ENCODE peak calls at places on chromosomes 13 and 19, in ten cellular contexts. E is breast epithelium, A is adrenal gland, G is body of pancreas, H is sigmoid colon, C is heart left ventricle, V is K562, N is transverse colon, S is HepG2, L is gastrocnemius medialis. T is an unnamed sample.

GRCh38 chr13:44936246-44936645 is 53.0 kb downstream of the NUFIP1 start:
- DNase-seq in H (no peak), E (no peak), S (no peak), N (no peak), C (no peak), V (no peak), G (no peak), A (no peak), L (no peak), T (no peak)

GRCh38 chr19:41175825-41176734 is 16.9 kb upstream of the CYP2S1 start:
- DNase-seq in S (peak; percentile 96), G (peak; percentile 80), N (peak; percentile 57), C (peak; percentile 39), A (peak; percentile 85), H (no peak), L (peak; percentile 38), V (no peak), E (no peak), T (no peak)

GRCh38 chr13:72839831-72840426 is 58.0 kb downstream of the PIBF1 start:
- DNase-seq in L (no peak), E (peak; percentile 55), S (peak; percentile 56), H (no peak), G (peak; percentile 61), C (no peak), A (peak; percentile 24), N (peak; percentile 79), V (peak; percentile 32), T (no peak)

GRCh38 chr13:40388617-40389016 is 277.8 kb downstream of the FOXO1 start:
- DNase-seq in N (peak; percentile 64), V (no peak), E (no peak), C (no peak), A (no peak), H (peak; percentile 62), G (peak; percentile 44), L (peak; percentile 48), S (no peak), T (no peak)

GRCh38 chr13:56332671-56333070 is 808.0 kb upstream of the PRR20A start:
- DNase-seq in L (no peak), S (no peak), C (no peak), E (no peak), N (no peak), A (no peak), H (no peak), V (no peak), G (no peak), T (no peak)

GRCh38 chr19:33778089-33778791 is 18.4 kb upstream of the KCTD15 start:
- DNase-seq in N (peak; percentile 85), A (peak; percentile 77), L (peak; percentile 46), H (peak; percentile 88), V (peak; percentile 92), C (peak; percentile 84), E (peak; percentile 84), G (peak; percentile 75), S (peak; percentile 54), T (peak; percentile 67)

GRCh38 chr19:17023805-17024204 is 2.8 kb downstream of the CPAMD8 start:
- DNase-seq in E (no peak), H (no peak), S (no peak), L (no peak), G (no peak), C (no peak), A (no peak), N (no peak), V (no peak), T (no peak)

GRCh38 chr13:107258599-107259187 is 690.8 kb upstream of the ARGLU1 start:
- DNase-seq in C (no peak), S (no peak), G (no peak), H (no peak), L (no peak), N (no peak), V (no peak), A (no peak), E (no peak), T (no peak)

GRCh38 chr19:36483653-36484052 is 5.7 kb downstream of the ZNF566 start:
- DNase-seq in H (no peak), E (no peak), N (no peak), C (no peak), A (no peak), S (no peak), L (no peak), V (no peak), G (no peak), T (no peak)

GRCh38 chr19:36489920-36490415 is 607 bp upstream of the ZNF566 start:
- DNase-seq in L (no peak), V (peak; percentile 90), E (no peak), A (peak; percentile 87), C (peak; percentile 86), N (peak; percentile 83), S (peak; percentile 94), H (no peak), G (peak; percentile 84), T (peak; percentile 86)

GRCh38 chr19:36488816-36489138 is 584 bp downstream of the ZNF566 start:
- DNase-seq in H (no peak), C (peak; percentile 17), V (peak; percentile 56), G (peak; percentile 30), A (no peak), N (no peak), S (peak; percentile 39), L (no peak), E (no peak), T (no peak)

GRCh38 chr19:36488118-36488815 is 1.1 kb downstream of the ZNF566 start:
- DNase-seq in L (no peak), G (no peak), S (no peak), V (no peak), C (no peak), A (no peak), H (no peak), E (no peak), N (no peak), T (no peak)

DNA sequence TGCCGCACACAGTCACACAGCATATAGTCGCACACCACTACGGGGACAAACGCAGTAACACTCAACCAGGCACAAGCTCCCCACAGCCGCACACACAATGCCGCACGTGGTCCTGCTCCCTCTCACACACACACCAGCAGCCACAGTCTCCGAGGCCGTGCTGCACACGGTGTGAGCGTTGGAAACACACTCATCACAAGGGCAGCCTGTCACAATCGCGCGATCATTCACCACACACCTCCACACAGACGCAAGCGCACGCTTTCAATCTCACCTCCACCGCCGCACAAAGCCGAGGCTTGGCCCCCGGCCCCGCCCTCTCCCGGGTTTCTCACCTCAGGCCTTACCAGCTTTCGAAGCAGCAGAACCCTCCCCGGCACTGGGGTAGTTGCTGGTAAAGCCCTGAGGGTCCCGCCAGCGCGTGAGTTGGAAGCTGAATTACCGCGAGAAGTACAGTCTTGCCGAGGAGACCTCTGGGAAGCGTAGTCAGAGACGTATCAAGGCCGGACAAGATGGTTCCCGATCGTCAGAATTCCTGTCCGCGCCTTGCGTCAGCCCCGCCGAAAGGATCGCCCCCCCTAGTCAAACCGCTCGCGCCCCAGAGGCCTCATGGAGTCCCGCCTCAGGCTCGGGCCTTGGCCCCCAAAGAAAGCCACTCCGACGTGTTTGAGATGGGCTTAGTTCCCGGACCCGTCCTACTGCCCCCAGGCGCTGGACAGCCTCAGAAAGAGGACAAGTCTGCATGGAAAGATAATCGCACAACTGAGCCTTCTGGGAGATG is at the start of gene ZNF566:
- DNase-seq in H (peak; percentile 94), A (peak; percentile 94), S (peak; percentile 96), L (peak; percentile 89), G (peak; percentile 95), N (peak; percentile 92), E (peak; percentile 90), V (peak; percentile 93), C (peak; percentile 91), T (peak; percentile 87)
- TF ChIP-seq POLR2A in H (no peak), A (peak; percentile 19), S (peak; percentile 66), L (peak; percentile 28), G (peak; percentile 74), N (peak; percentile 57), E (peak; percentile 17), V (peak; percentile 90), C (peak; percentile 49), T (peak; percentile 22)

GRCh38 chr19:1221141-1221903 is 15.7 kb downstream of the STK11 start:
- DNase-seq in H (peak; percentile 83), V (no peak), E (no peak), N (no peak), G (peak; percentile 78), L (peak; percentile 87), A (peak; percentile 93), S (peak; percentile 38), C (peak; percentile 75), T (peak; percentile 48)
- H3K4me1 ChIP-seq in H (peaks cover 48% of the 10 kb centered on the region), V (peaks cover 13% of the 10 kb centered on the region), E (no peaks in the 10 kb centered on the region), N (peaks cover 20% of the 10 kb centered on the region), G (peaks cover 25% of the 10 kb centered on the region), L (peaks cover 58% of the 10 kb centered on the region), A (peaks cover 9% of the 10 kb centered on the region), S (peaks cover 28% of the 10 kb centered on the region), C (peaks cover 56% of the 10 kb centered on the region), T (peaks cover 8% of the 10 kb centered on the region)

DNA sequence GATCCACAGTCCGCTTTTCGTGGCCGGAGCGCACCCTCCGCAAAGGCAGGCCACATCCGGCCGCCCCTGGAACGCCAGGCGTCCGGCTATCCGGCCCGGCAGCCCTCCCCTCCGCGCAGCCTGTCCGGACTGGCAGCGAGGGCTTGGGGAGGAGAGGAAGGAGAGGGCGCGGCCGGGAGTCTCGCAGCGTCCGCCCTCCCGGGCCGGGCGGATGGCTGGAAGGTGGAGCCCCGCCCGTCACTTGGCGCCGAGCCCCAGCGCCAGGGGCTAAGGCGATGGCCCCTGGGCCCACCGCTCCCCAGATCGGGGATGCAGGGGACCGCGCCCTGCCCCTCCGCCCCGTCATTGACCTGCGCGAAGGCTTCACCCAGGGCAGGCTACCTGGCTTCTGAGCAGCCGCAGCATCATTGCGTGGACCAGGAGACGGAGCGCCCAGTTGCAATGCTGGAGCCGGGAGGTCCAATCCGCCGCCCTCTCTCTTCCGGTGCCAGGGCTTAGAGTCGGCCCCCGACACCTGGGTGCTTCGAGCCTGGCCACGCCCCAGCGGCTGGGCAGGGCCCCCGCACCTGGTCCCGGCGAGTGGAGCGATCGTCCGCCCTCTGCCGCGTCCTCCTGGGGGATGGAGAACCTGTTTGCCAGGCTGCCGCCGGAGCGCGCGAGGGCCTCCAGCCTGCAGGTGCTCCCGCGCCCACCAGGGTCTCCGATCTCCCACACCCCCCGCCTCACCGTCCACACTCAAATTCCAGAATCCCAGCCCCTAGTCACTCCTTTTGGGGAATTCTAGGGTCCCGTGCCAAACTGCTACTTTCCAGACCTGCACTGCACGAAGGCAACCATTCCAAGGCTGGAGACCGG is at the start of gene FUT1:
- DNase-seq in H (peak; percentile 72), C (peak; percentile 84), N (peak; percentile 76), S (no peak), G (peak; percentile 96), L (no peak), A (peak; percentile 75), V (peak; percentile 40), E (peak; percentile 87), T (no peak)
- TF ChIP-seq POLR2A in H (no peak), C (peak; percentile 45), N (no peak), S (no peak), G (peak; percentile 82), L (peak; percentile 54), A (no peak), V (no peak), E (no peak), T (peak; percentile 24)

GRCh38 chr19:8367327-8368001 is 3.5 kb downstream of the ANGPTL4 start:
- DNase-seq in E (peak; percentile 97), A (peak; percentile 92), S (no peak), C (peak; percentile 88), G (peak; percentile 97), V (peak; percentile 58), N (peak; percentile 87), L (peak; percentile 90), H (peak; percentile 97), T (peak; percentile 91)

GRCh38 chr19:8368136-8368535 is 4.2 kb downstream of the ANGPTL4 start:
- DNase-seq in S (no peak), G (no peak), V (no peak), E (no peak), H (no peak), N (no peak), L (no peak), A (no peak), C (no peak), T (no peak)

GRCh38 chr19:8366961-8367326 is 3.0 kb downstream of the ANGPTL4 start:
- DNase-seq in C (no peak), E (no peak), G (peak; percentile 64), S (no peak), A (peak; percentile 53), H (peak; percentile 87), N (peak; percentile 30), V (no peak), L (no peak), T (peak; percentile 74)

GRCh38 chr19:8371011-8371804 is 7.3 kb downstream of the ANGPTL4 start:
- DNase-seq in N (no peak), V (peak; percentile 88), G (no peak), C (no peak), A (no peak), E (no peak), L (no peak), S (no peak), H (no peak), T (no peak)

GRCh38 chr19:8370176-8371010 is 6.4 kb downstream of the ANGPTL4 start:
- DNase-seq in L (no peak), C (no peak), V (no peak), G (no peak), A (no peak), S (no peak), E (no peak), N (no peak), H (no peak), T (no peak)
- H3K4me1 ChIP-seq in L (peaks cover 32% of the 10 kb centered on the region), C (peaks cover 34% of the 10 kb centered on the region), V (peaks cover 22% of the 10 kb centered on the region), G (peaks cover 92% of the 10 kb centered on the region), A (peaks cover 20% of the 10 kb centered on the region), S (peaks cover 79% of the 10 kb centered on the region), E (peaks cover 11% of the 10 kb centered on the region), N (peaks cover 31% of the 10 kb centered on the region), H (peaks cover 37% of the 10 kb centered on the region), T (no peaks in the 10 kb centered on the region)